ENCODE peak calls at places on chromosomes 12 and 14, in five cellular contexts. Q is AG08395; J is GM12865; C is ureter; Z is activated naive CD4-positive, alpha-beta T cell treated with Interleukin-2 at 50 U/mL for 16 hours. P is an unnamed sample.

GRCh38 chr14:22849212-22849819 is 12.9 kb downstream of the MMP14 start:
- DNase-seq in Q (peak), J (no peak), C (peak), Z (no peak), P (no peak)

GRCh38 chr14:95039259-95039992 is 117.9 kb downstream of the DICER1 start:
- DNase-seq in Q (no peak), J (no peak), C (no peak), Z (no peak), P (no peak)

GRCh38 chr12:3145546-3146310 is 68.5 kb downstream of the TSPAN9 start:
- DNase-seq in Q (no peak), J (no peak), C (no peak), Z (no peak), P (no peak)

GRCh38 chr12:124527861-124528561 is 39.4 kb downstream of the NCOR2 start:
- DNase-seq in Q (no peak), J (no peak), C (no peak), Z (no peak), P (no peak)

GRCh38 chr12:53207042-53207441 is at the start of gene ITGB7:
- DNase-seq in Q (no peak), J (peak), C (peak), Z (peak), P (peak)

GRCh38 chr12:130977759-130978127 is 24.0 kb downstream of the ADGRD1 start:
- DNase-seq in Q (no peak), J (no peak), C (peak), Z (no peak), P (no peak)

GRCh38 chr14:98822917-98823316 is 449.1 kb downstream of the BCL11B start:
- DNase-seq in Q (no peak), J (no peak), C (no peak), Z (no peak), P (no peak)

GRCh38 chr14:78136695-78137094 is 33.5 kb upstream of the NRXN3 start:
- DNase-seq in Q (no peak), J (no peak), C (no peak), Z (no peak), P (no peak)

GRCh38 chr12:2877959-2878732 is 1.1 kb downstream of the RHNO1 start:
- DNase-seq in Q (peak), J (peak), C (no peak), Z (no peak), P (peak)

GRCh38 chr14:29216774-29217232 is 450.2 kb downstream of the FOXG1 start:
- DNase-seq in Q (no peak), J (no peak), C (no peak), Z (no peak), P (peak)

GRCh38 chr12:40152783-40153383 is 47.0 kb upstream of the SLC2A13 start:
- DNase-seq in Q (peak), J (peak), C (peak), Z (peak), P (peak)

P was measured in MV-4-11.